ENCODE peak calls at places on chromosome 19, in nine cellular contexts. One of them, this sample, is unnamed.

GRCh38 chr19:24098359-24098758 is 11.4 kb downstream of the ZNF254 start:
- DNase-seq in stimulated activated CD8-positive, alpha-beta memory T cell treated with anti-CD3 and anti-CD28 coated beads, Interleukin-4, amount 100 ng/mL, for 1 hour: no peak
- DNase-seq in endothelial cell: no peak
- DNase-seq in T1000: no peak
- DNase-seq in stimulated activated CD4-positive, alpha-beta T cell treated with anti-CD3 and anti-CD28 coated beads, Interleukin-2, amount 100 ng/mL, for 48 hours: no peak
- DNase-seq in left ventricle myocardium inferior: no peak
- DNase-seq in breast epithelium: no peak
- DNase-seq in lung microvascular endothelial cell: no peak
- DNase-seq in smooth muscle cell of the brain vasculature: no peak
- DNase-seq in this sample: no peak

GRCh38 chr19:41530761-41531301 is 45.1 kb upstream of the CEACAM21 start:
- DNase-seq in stimulated activated CD8-positive, alpha-beta memory T cell treated with anti-CD3 and anti-CD28 coated beads, Interleukin-4, amount 100 ng/mL, for 1 hour: no peak
- DNase-seq in endothelial cell: peak; percentile 43
- DNase-seq in T1000: no peak
- DNase-seq in stimulated activated CD4-positive, alpha-beta T cell treated with anti-CD3 and anti-CD28 coated beads, Interleukin-2, amount 100 ng/mL, for 48 hours: no peak
- DNase-seq in left ventricle myocardium inferior: no peak
- DNase-seq in breast epithelium: peak; percentile 57
- DNase-seq in lung microvascular endothelial cell: peak; percentile 89
- DNase-seq in smooth muscle cell of the brain vasculature: no peak
- DNase-seq in this sample: no peak

GRCh38 chr19:33503791-33504444 is 17.7 kb downstream of the PEPD start:
- DNase-seq in stimulated activated CD8-positive, alpha-beta memory T cell treated with anti-CD3 and anti-CD28 coated beads, Interleukin-4, amount 100 ng/mL, for 1 hour: no peak
- DNase-seq in endothelial cell: no peak
- DNase-seq in T1000: no peak
- DNase-seq in stimulated activated CD4-positive, alpha-beta T cell treated with anti-CD3 and anti-CD28 coated beads, Interleukin-2, amount 100 ng/mL, for 48 hours: no peak
- DNase-seq in left ventricle myocardium inferior: no peak
- DNase-seq in breast epithelium: no peak
- DNase-seq in lung microvascular endothelial cell: no peak
- DNase-seq in smooth muscle cell of the brain vasculature: no peak
- DNase-seq in this sample: no peak

GRCh38 chr19:58387338-58388174 is 487 bp downstream of the RPS5 start:
- DNase-seq in stimulated activated CD8-positive, alpha-beta memory T cell treated with anti-CD3 and anti-CD28 coated beads, Interleukin-4, amount 100 ng/mL, for 1 hour: no peak
- DNase-seq in endothelial cell: peak; percentile 4
- DNase-seq in T1000: no peak
- DNase-seq in stimulated activated CD4-positive, alpha-beta T cell treated with anti-CD3 and anti-CD28 coated beads, Interleukin-2, amount 100 ng/mL, for 48 hours: no peak
- DNase-seq in left ventricle myocardium inferior: no peak
- DNase-seq in breast epithelium: no peak
- DNase-seq in lung microvascular endothelial cell: peak; percentile 35
- DNase-seq in smooth muscle cell of the brain vasculature: no peak
- DNase-seq in this sample: no peak

GRCh38 chr19:4181053-4181508 is 1.3 kb downstream of the SIRT6 start:
- DNase-seq in stimulated activated CD8-positive, alpha-beta memory T cell treated with anti-CD3 and anti-CD28 coated beads, Interleukin-4, amount 100 ng/mL, for 1 hour: no peak
- DNase-seq in endothelial cell: no peak
- DNase-seq in T1000: no peak
- DNase-seq in stimulated activated CD4-positive, alpha-beta T cell treated with anti-CD3 and anti-CD28 coated beads, Interleukin-2, amount 100 ng/mL, for 48 hours: no peak
- DNase-seq in left ventricle myocardium inferior: no peak
- DNase-seq in breast epithelium: no peak
- DNase-seq in lung microvascular endothelial cell: no peak
- DNase-seq in smooth muscle cell of the brain vasculature: no peak
- DNase-seq in this sample: no peak

GRCh38 chr19:19541572-19541971 is 3.5 kb downstream of the CILP2 start:
- DNase-seq in stimulated activated CD8-positive, alpha-beta memory T cell treated with anti-CD3 and anti-CD28 coated beads, Interleukin-4, amount 100 ng/mL, for 1 hour: no peak
- DNase-seq in endothelial cell: no peak
- DNase-seq in T1000: no peak
- DNase-seq in stimulated activated CD4-positive, alpha-beta T cell treated with anti-CD3 and anti-CD28 coated beads, Interleukin-2, amount 100 ng/mL, for 48 hours: no peak
- DNase-seq in left ventricle myocardium inferior: no peak
- DNase-seq in breast epithelium: no peak
- DNase-seq in lung microvascular endothelial cell: no peak
- DNase-seq in smooth muscle cell of the brain vasculature: no peak
- DNase-seq in this sample: no peak

GRCh38 chr19:3969435-3970312 is 1.2 kb downstream of the DAPK3 start:
- DNase-seq in stimulated activated CD8-positive, alpha-beta memory T cell treated with anti-CD3 and anti-CD28 coated beads, Interleukin-4, amount 100 ng/mL, for 1 hour: no peak
- DNase-seq in endothelial cell: peak; percentile 51
- DNase-seq in T1000: peak; percentile 69
- DNase-seq in stimulated activated CD4-positive, alpha-beta T cell treated with anti-CD3 and anti-CD28 coated beads, Interleukin-2, amount 100 ng/mL, for 48 hours: no peak
- DNase-seq in left ventricle myocardium inferior: no peak
- DNase-seq in breast epithelium: peak; percentile 76
- DNase-seq in lung microvascular endothelial cell: peak; percentile 87
- DNase-seq in smooth muscle cell of the brain vasculature: no peak
- DNase-seq in this sample: no peak

GRCh38 chr19:10690351-10690781 is 10.9 kb upstream of the QTRT1 start:
- DNase-seq in stimulated activated CD8-positive, alpha-beta memory T cell treated with anti-CD3 and anti-CD28 coated beads, Interleukin-4, amount 100 ng/mL, for 1 hour: no peak
- DNase-seq in endothelial cell: no peak
- DNase-seq in T1000: no peak
- DNase-seq in stimulated activated CD4-positive, alpha-beta T cell treated with anti-CD3 and anti-CD28 coated beads, Interleukin-2, amount 100 ng/mL, for 48 hours: no peak
- DNase-seq in left ventricle myocardium inferior: no peak
- DNase-seq in breast epithelium: no peak
- DNase-seq in lung microvascular endothelial cell: no peak
- DNase-seq in smooth muscle cell of the brain vasculature: no peak
- DNase-seq in this sample: no peak

GRCh38 chr19:29104605-29105241 is 108.2 kb downstream of the UQCRFS1 start:
- DNase-seq in stimulated activated CD8-positive, alpha-beta memory T cell treated with anti-CD3 and anti-CD28 coated beads, Interleukin-4, amount 100 ng/mL, for 1 hour: no peak
- DNase-seq in endothelial cell: no peak
- DNase-seq in T1000: no peak
- DNase-seq in stimulated activated CD4-positive, alpha-beta T cell treated with anti-CD3 and anti-CD28 coated beads, Interleukin-2, amount 100 ng/mL, for 48 hours: no peak
- DNase-seq in left ventricle myocardium inferior: no peak
- DNase-seq in breast epithelium: no peak
- DNase-seq in lung microvascular endothelial cell: no peak
- DNase-seq in smooth muscle cell of the brain vasculature: no peak
- DNase-seq in this sample: no peak

GRCh38 chr19:18478545-18479311 is 40.8 kb upstream of the ISYNA1 start:
- DNase-seq in stimulated activated CD8-positive, alpha-beta memory T cell treated with anti-CD3 and anti-CD28 coated beads, Interleukin-4, amount 100 ng/mL, for 1 hour: no peak
- DNase-seq in endothelial cell: peak; percentile 31
- DNase-seq in T1000: peak; percentile 56
- DNase-seq in stimulated activated CD4-positive, alpha-beta T cell treated with anti-CD3 and anti-CD28 coated beads, Interleukin-2, amount 100 ng/mL, for 48 hours: peak; percentile 66
- DNase-seq in left ventricle myocardium inferior: peak; percentile 82
- DNase-seq in breast epithelium: peak; percentile 64
- DNase-seq in lung microvascular endothelial cell: peak; percentile 78
- DNase-seq in smooth muscle cell of the brain vasculature: no peak
- DNase-seq in this sample: no peak

GRCh38 chr19:55677572-55678028 is 2.6 kb downstream of the EPN1 start:
- DNase-seq in stimulated activated CD8-positive, alpha-beta memory T cell treated with anti-CD3 and anti-CD28 coated beads, Interleukin-4, amount 100 ng/mL, for 1 hour: no peak
- DNase-seq in endothelial cell: peak; percentile 45
- DNase-seq in T1000: no peak
- DNase-seq in stimulated activated CD4-positive, alpha-beta T cell treated with anti-CD3 and anti-CD28 coated beads, Interleukin-2, amount 100 ng/mL, for 48 hours: no peak
- DNase-seq in left ventricle myocardium inferior: no peak
- DNase-seq in breast epithelium: no peak
- DNase-seq in lung microvascular endothelial cell: peak; percentile 52
- DNase-seq in smooth muscle cell of the brain vasculature: no peak
- DNase-seq in this sample: no peak

GRCh38 chr19:2394054-2394668 is 33.2 kb downstream of the TIMM13 start:
- DNase-seq in stimulated activated CD8-positive, alpha-beta memory T cell treated with anti-CD3 and anti-CD28 coated beads, Interleukin-4, amount 100 ng/mL, for 1 hour: no peak
- DNase-seq in endothelial cell: no peak
- DNase-seq in T1000: no peak
- DNase-seq in stimulated activated CD4-positive, alpha-beta T cell treated with anti-CD3 and anti-CD28 coated beads, Interleukin-2, amount 100 ng/mL, for 48 hours: no peak
- DNase-seq in left ventricle myocardium inferior: no peak
- DNase-seq in breast epithelium: no peak
- DNase-seq in lung microvascular endothelial cell: no peak
- DNase-seq in smooth muscle cell of the brain vasculature: no peak
- DNase-seq in this sample: no peak

GRCh38 chr19:2952953-2953481 is 8.2 kb upstream of the ZNF77 start:
- DNase-seq in stimulated activated CD8-positive, alpha-beta memory T cell treated with anti-CD3 and anti-CD28 coated beads, Interleukin-4, amount 100 ng/mL, for 1 hour: no peak
- DNase-seq in endothelial cell: no peak
- DNase-seq in T1000: no peak
- DNase-seq in stimulated activated CD4-positive, alpha-beta T cell treated with anti-CD3 and anti-CD28 coated beads, Interleukin-2, amount 100 ng/mL, for 48 hours: no peak
- DNase-seq in left ventricle myocardium inferior: no peak
- DNase-seq in breast epithelium: peak; percentile 83
- DNase-seq in lung microvascular endothelial cell: no peak
- DNase-seq in smooth muscle cell of the brain vasculature: no peak
- DNase-seq in this sample: no peak

GRCh38 chr19:30269638-30270037 is 102.5 kb upstream of the ZNF536 start:
- DNase-seq in stimulated activated CD8-positive, alpha-beta memory T cell treated with anti-CD3 and anti-CD28 coated beads, Interleukin-4, amount 100 ng/mL, for 1 hour: no peak
- DNase-seq in endothelial cell: no peak
- DNase-seq in T1000: no peak
- DNase-seq in stimulated activated CD4-positive, alpha-beta T cell treated with anti-CD3 and anti-CD28 coated beads, Interleukin-2, amount 100 ng/mL, for 48 hours: no peak
- DNase-seq in left ventricle myocardium inferior: no peak
- DNase-seq in breast epithelium: no peak
- DNase-seq in lung microvascular endothelial cell: no peak
- DNase-seq in smooth muscle cell of the brain vasculature: no peak
- DNase-seq in this sample: no peak

GRCh38 chr19:13804830-13805683 is 9.8 kb downstream of the ZSWIM4 start:
- DNase-seq in stimulated activated CD8-positive, alpha-beta memory T cell treated with anti-CD3 and anti-CD28 coated beads, Interleukin-4, amount 100 ng/mL, for 1 hour: no peak
- DNase-seq in endothelial cell: peak; percentile 39
- DNase-seq in T1000: no peak
- DNase-seq in stimulated activated CD4-positive, alpha-beta T cell treated with anti-CD3 and anti-CD28 coated beads, Interleukin-2, amount 100 ng/mL, for 48 hours: no peak
- DNase-seq in left ventricle myocardium inferior: no peak
- DNase-seq in breast epithelium: no peak
- DNase-seq in lung microvascular endothelial cell: no peak
- DNase-seq in smooth muscle cell of the brain vasculature: no peak
- DNase-seq in this sample: no peak

GRCh38 chr19:32201211-32201610 is 144.2 kb upstream of the ZNF507 start:
- DNase-seq in stimulated activated CD8-positive, alpha-beta memory T cell treated with anti-CD3 and anti-CD28 coated beads, Interleukin-4, amount 100 ng/mL, for 1 hour: no peak
- DNase-seq in endothelial cell: no peak
- DNase-seq in T1000: no peak
- DNase-seq in stimulated activated CD4-positive, alpha-beta T cell treated with anti-CD3 and anti-CD28 coated beads, Interleukin-2, amount 100 ng/mL, for 48 hours: no peak
- DNase-seq in left ventricle myocardium inferior: no peak
- DNase-seq in breast epithelium: no peak
- DNase-seq in lung microvascular endothelial cell: no peak
- DNase-seq in smooth muscle cell of the brain vasculature: no peak
- DNase-seq in this sample: no peak

GRCh38 chr19:54364775-54365257 is at the start of gene LAIR1:
- DNase-seq in stimulated activated CD8-positive, alpha-beta memory T cell treated with anti-CD3 and anti-CD28 coated beads, Interleukin-4, amount 100 ng/mL, for 1 hour: no peak
- DNase-seq in endothelial cell: peak; percentile 22
- DNase-seq in T1000: no peak
- DNase-seq in stimulated activated CD4-positive, alpha-beta T cell treated with anti-CD3 and anti-CD28 coated beads, Interleukin-2, amount 100 ng/mL, for 48 hours: no peak
- DNase-seq in left ventricle myocardium inferior: no peak
- DNase-seq in breast epithelium: no peak
- DNase-seq in lung microvascular endothelial cell: no peak
- DNase-seq in smooth muscle cell of the brain vasculature: no peak
- DNase-seq in this sample: no peak

GRCh38 chr19:7562646-7563393 is 27.3 kb downstream of the PNPLA6 start:
- DNase-seq in stimulated activated CD8-positive, alpha-beta memory T cell treated with anti-CD3 and anti-CD28 coated beads, Interleukin-4, amount 100 ng/mL, for 1 hour: no peak
- DNase-seq in endothelial cell: no peak
- DNase-seq in T1000: no peak
- DNase-seq in stimulated activated CD4-positive, alpha-beta T cell treated with anti-CD3 and anti-CD28 coated beads, Interleukin-2, amount 100 ng/mL, for 48 hours: no peak
- DNase-seq in left ventricle myocardium inferior: no peak
- DNase-seq in breast epithelium: no peak
- DNase-seq in lung microvascular endothelial cell: no peak
- DNase-seq in smooth muscle cell of the brain vasculature: no peak
- DNase-seq in this sample: no peak

GRCh38 chr19:17703823-17704463 is 15.3 kb upstream of the MAP1S start:
- DNase-seq in stimulated activated CD8-positive, alpha-beta memory T cell treated with anti-CD3 and anti-CD28 coated beads, Interleukin-4, amount 100 ng/mL, for 1 hour: peak; percentile 52
- DNase-seq in endothelial cell: peak; percentile 67
- DNase-seq in T1000: no peak
- DNase-seq in stimulated activated CD4-positive, alpha-beta T cell treated with anti-CD3 and anti-CD28 coated beads, Interleukin-2, amount 100 ng/mL, for 48 hours: peak; percentile 71
- DNase-seq in left ventricle myocardium inferior: no peak
- DNase-seq in breast epithelium: no peak
- DNase-seq in lung microvascular endothelial cell: peak; percentile 79
- DNase-seq in smooth muscle cell of the brain vasculature: no peak
- DNase-seq in this sample: peak; percentile 20

GRCh38 chr19:9848060-9848459 is 12.9 kb downstream of the PIN1 start:
- DNase-seq in stimulated activated CD8-positive, alpha-beta memory T cell treated with anti-CD3 and anti-CD28 coated beads, Interleukin-4, amount 100 ng/mL, for 1 hour: no peak
- DNase-seq in endothelial cell: peak; percentile 52
- DNase-seq in T1000: no peak
- DNase-seq in stimulated activated CD4-positive, alpha-beta T cell treated with anti-CD3 and anti-CD28 coated beads, Interleukin-2, amount 100 ng/mL, for 48 hours: no peak
- DNase-seq in left ventricle myocardium inferior: no peak
- DNase-seq in breast epithelium: no peak
- DNase-seq in lung microvascular endothelial cell: no peak
- DNase-seq in smooth muscle cell of the brain vasculature: no peak
- DNase-seq in this sample: no peak

GRCh38 chr19:4139614-4140236 is 13.7 kb upstream of the CREB3L3 start:
- DNase-seq in stimulated activated CD8-positive, alpha-beta memory T cell treated with anti-CD3 and anti-CD28 coated beads, Interleukin-4, amount 100 ng/mL, for 1 hour: peak; percentile 78
- DNase-seq in endothelial cell: peak; percentile 86
- DNase-seq in T1000: peak; percentile 33
- DNase-seq in stimulated activated CD4-positive, alpha-beta T cell treated with anti-CD3 and anti-CD28 coated beads, Interleukin-2, amount 100 ng/mL, for 48 hours: peak; percentile 95
- DNase-seq in left ventricle myocardium inferior: peak; percentile 73
- DNase-seq in breast epithelium: peak; percentile 44
- DNase-seq in lung microvascular endothelial cell: peak; percentile 60
- DNase-seq in smooth muscle cell of the brain vasculature: no peak
- DNase-seq in this sample: peak; percentile 52

GRCh38 chr19:18558595-18558994 is 925 bp downstream of the KXD1 start:
- DNase-seq in stimulated activated CD8-positive, alpha-beta memory T cell treated with anti-CD3 and anti-CD28 coated beads, Interleukin-4, amount 100 ng/mL, for 1 hour: no peak
- DNase-seq in endothelial cell: no peak
- DNase-seq in T1000: no peak
- DNase-seq in stimulated activated CD4-positive, alpha-beta T cell treated with anti-CD3 and anti-CD28 coated beads, Interleukin-2, amount 100 ng/mL, for 48 hours: no peak
- DNase-seq in left ventricle myocardium inferior: no peak
- DNase-seq in breast epithelium: no peak
- DNase-seq in lung microvascular endothelial cell: peak; percentile 18
- DNase-seq in smooth muscle cell of the brain vasculature: no peak
- DNase-seq in this sample: no peak

GRCh38 chr19:3725640-3726310 is 17.6 kb downstream of the TJP3 start:
- DNase-seq in stimulated activated CD8-positive, alpha-beta memory T cell treated with anti-CD3 and anti-CD28 coated beads, Interleukin-4, amount 100 ng/mL, for 1 hour: no peak
- DNase-seq in endothelial cell: no peak
- DNase-seq in T1000: no peak
- DNase-seq in stimulated activated CD4-positive, alpha-beta T cell treated with anti-CD3 and anti-CD28 coated beads, Interleukin-2, amount 100 ng/mL, for 48 hours: no peak
- DNase-seq in left ventricle myocardium inferior: no peak
- DNase-seq in breast epithelium: peak; percentile 30
- DNase-seq in lung microvascular endothelial cell: no peak
- DNase-seq in smooth muscle cell of the brain vasculature: peak; percentile 15
- DNase-seq in this sample: no peak

GRCh38 chr19:44954649-44955499 is at the start of gene CLPTM1:
- DNase-seq in stimulated activated CD8-positive, alpha-beta memory T cell treated with anti-CD3 and anti-CD28 coated beads, Interleukin-4, amount 100 ng/mL, for 1 hour: peak; percentile 94
- DNase-seq in endothelial cell: peak; percentile 96
- DNase-seq in T1000: peak; percentile 90
- DNase-seq in stimulated activated CD4-positive, alpha-beta T cell treated with anti-CD3 and anti-CD28 coated beads, Interleukin-2, amount 100 ng/mL, for 48 hours: peak; percentile 96
- DNase-seq in left ventricle myocardium inferior: peak; percentile 97
- DNase-seq in breast epithelium: peak; percentile 96
- DNase-seq in lung microvascular endothelial cell: peak; percentile 98
- DNase-seq in smooth muscle cell of the brain vasculature: peak; percentile 94
- DNase-seq in this sample: peak; percentile 87

GRCh38 chr19:53365899-53366493 is 491 bp downstream of the ZNF525 start:
- DNase-seq in stimulated activated CD8-positive, alpha-beta memory T cell treated with anti-CD3 and anti-CD28 coated beads, Interleukin-4, amount 100 ng/mL, for 1 hour: peak; percentile 15
- DNase-seq in endothelial cell: peak; percentile 27
- DNase-seq in T1000: no peak
- DNase-seq in stimulated activated CD4-positive, alpha-beta T cell treated with anti-CD3 and anti-CD28 coated beads, Interleukin-2, amount 100 ng/mL, for 48 hours: peak; percentile 22
- DNase-seq in left ventricle myocardium inferior: peak; percentile 15
- DNase-seq in breast epithelium: no peak
- DNase-seq in lung microvascular endothelial cell: peak; percentile 1
- DNase-seq in smooth muscle cell of the brain vasculature: no peak
- DNase-seq in this sample: no peak

GRCh38 chr19:38033658-38034150 is 126.7 kb downstream of the SIPA1L3 start:
- DNase-seq in stimulated activated CD8-positive, alpha-beta memory T cell treated with anti-CD3 and anti-CD28 coated beads, Interleukin-4, amount 100 ng/mL, for 1 hour: no peak
- DNase-seq in endothelial cell: no peak
- DNase-seq in T1000: no peak
- DNase-seq in stimulated activated CD4-positive, alpha-beta T cell treated with anti-CD3 and anti-CD28 coated beads, Interleukin-2, amount 100 ng/mL, for 48 hours: no peak
- DNase-seq in left ventricle myocardium inferior: no peak
- DNase-seq in breast epithelium: no peak
- DNase-seq in lung microvascular endothelial cell: no peak
- DNase-seq in smooth muscle cell of the brain vasculature: no peak
- DNase-seq in this sample: no peak

GRCh38 chr19:8131517-8131916 is 17.9 kb downstream of the FBN3 start:
- DNase-seq in stimulated activated CD8-positive, alpha-beta memory T cell treated with anti-CD3 and anti-CD28 coated beads, Interleukin-4, amount 100 ng/mL, for 1 hour: no peak
- DNase-seq in endothelial cell: no peak
- DNase-seq in T1000: no peak
- DNase-seq in stimulated activated CD4-positive, alpha-beta T cell treated with anti-CD3 and anti-CD28 coated beads, Interleukin-2, amount 100 ng/mL, for 48 hours: no peak
- DNase-seq in left ventricle myocardium inferior: no peak
- DNase-seq in breast epithelium: no peak
- DNase-seq in lung microvascular endothelial cell: no peak
- DNase-seq in smooth muscle cell of the brain vasculature: no peak
- DNase-seq in this sample: no peak

GRCh38 chr19:34734601-34735103 is 609 bp downstream of the ZNF181 start:
- DNase-seq in stimulated activated CD8-positive, alpha-beta memory T cell treated with anti-CD3 and anti-CD28 coated beads, Interleukin-4, amount 100 ng/mL, for 1 hour: no peak
- DNase-seq in endothelial cell: no peak
- DNase-seq in T1000: no peak
- DNase-seq in stimulated activated CD4-positive, alpha-beta T cell treated with anti-CD3 and anti-CD28 coated beads, Interleukin-2, amount 100 ng/mL, for 48 hours: no peak
- DNase-seq in left ventricle myocardium inferior: no peak
- DNase-seq in breast epithelium: no peak
- DNase-seq in lung microvascular endothelial cell: no peak
- DNase-seq in smooth muscle cell of the brain vasculature: no peak
- DNase-seq in this sample: no peak

GRCh38 chr19:48182434-48182833 is 12.0 kb downstream of the ZSWIM9 start:
- DNase-seq in stimulated activated CD8-positive, alpha-beta memory T cell treated with anti-CD3 and anti-CD28 coated beads, Interleukin-4, amount 100 ng/mL, for 1 hour: no peak
- DNase-seq in endothelial cell: no peak
- DNase-seq in T1000: no peak
- DNase-seq in stimulated activated CD4-positive, alpha-beta T cell treated with anti-CD3 and anti-CD28 coated beads, Interleukin-2, amount 100 ng/mL, for 48 hours: no peak
- DNase-seq in left ventricle myocardium inferior: no peak
- DNase-seq in breast epithelium: no peak
- DNase-seq in lung microvascular endothelial cell: no peak
- DNase-seq in smooth muscle cell of the brain vasculature: no peak
- DNase-seq in this sample: no peak

GRCh38 chr19:15398501-15399233 is 19.1 kb upstream of the AKAP8 start:
- DNase-seq in stimulated activated CD8-positive, alpha-beta memory T cell treated with anti-CD3 and anti-CD28 coated beads, Interleukin-4, amount 100 ng/mL, for 1 hour: no peak
- DNase-seq in endothelial cell: no peak
- DNase-seq in T1000: no peak
- DNase-seq in stimulated activated CD4-positive, alpha-beta T cell treated with anti-CD3 and anti-CD28 coated beads, Interleukin-2, amount 100 ng/mL, for 48 hours: no peak
- DNase-seq in left ventricle myocardium inferior: no peak
- DNase-seq in breast epithelium: no peak
- DNase-seq in lung microvascular endothelial cell: no peak
- DNase-seq in smooth muscle cell of the brain vasculature: no peak
- DNase-seq in this sample: no peak

GRCh38 chr19:35468637-35469036 is 20.6 kb downstream of the FFAR2 start:
- DNase-seq in stimulated activated CD8-positive, alpha-beta memory T cell treated with anti-CD3 and anti-CD28 coated beads, Interleukin-4, amount 100 ng/mL, for 1 hour: peak; percentile 34
- DNase-seq in endothelial cell: peak; percentile 56
- DNase-seq in T1000: no peak
- DNase-seq in stimulated activated CD4-positive, alpha-beta T cell treated with anti-CD3 and anti-CD28 coated beads, Interleukin-2, amount 100 ng/mL, for 48 hours: peak; percentile 54
- DNase-seq in left ventricle myocardium inferior: peak; percentile 39
- DNase-seq in breast epithelium: no peak
- DNase-seq in lung microvascular endothelial cell: peak; percentile 36
- DNase-seq in smooth muscle cell of the brain vasculature: no peak
- DNase-seq in this sample: peak; percentile 54

This sample was measured in Panc1.